ENCODE peak calls at places on chromosomes 5 and 9, in nine cellular contexts. One of them, this sample, is unnamed.

GRCh38 chr9:97788763-97789663 is 64.0 kb upstream of the FOXE1 start:
- DNase-seq in GM23338: no peak
- DNase-seq in OCI-LY7: no peak
- DNase-seq in neural progenitor cell: no peak
- DNase-seq in PC-3: peak; percentile 78
- DNase-seq in hepatocyte: peak; percentile 55
- DNase-seq in HCT116: no peak
- DNase-seq in SK-N-SH: no peak
- DNase-seq in MM.1S: no peak
- DNase-seq in this sample: peak; percentile 70

GRCh38 chr5:102815560-102816324 is 60.6 kb downstream of the PAM start:
- DNase-seq in GM23338: no peak
- DNase-seq in OCI-LY7: no peak
- DNase-seq in neural progenitor cell: no peak
- DNase-seq in PC-3: no peak
- DNase-seq in hepatocyte: no peak
- DNase-seq in HCT116: no peak
- DNase-seq in SK-N-SH: no peak
- DNase-seq in MM.1S: no peak
- DNase-seq in this sample: peak; percentile 29

GRCh38 chr5:92548351-92548750 is 1032.7 kb downstream of the NR2F1-AS1 start:
- DNase-seq in GM23338: no peak
- DNase-seq in OCI-LY7: no peak
- DNase-seq in neural progenitor cell: no peak
- DNase-seq in PC-3: no peak
- DNase-seq in hepatocyte: no peak
- DNase-seq in HCT116: no peak
- DNase-seq in SK-N-SH: no peak
- DNase-seq in MM.1S: no peak
- DNase-seq in this sample: no peak

GRCh38 chr9:116181853-116182610 is 28.4 kb downstream of the PAPPA start:
- DNase-seq in GM23338: peak; percentile 8
- DNase-seq in OCI-LY7: no peak
- DNase-seq in neural progenitor cell: no peak
- DNase-seq in PC-3: no peak
- DNase-seq in hepatocyte: no peak
- DNase-seq in HCT116: no peak
- DNase-seq in SK-N-SH: no peak
- DNase-seq in MM.1S: no peak
- DNase-seq in this sample: peak; percentile 78

GRCh38 chr9:37971691-37972090 is 67.8 kb upstream of the SLC25A51 start:
- DNase-seq in GM23338: no peak
- DNase-seq in OCI-LY7: no peak
- DNase-seq in neural progenitor cell: no peak
- DNase-seq in PC-3: no peak
- DNase-seq in hepatocyte: no peak
- DNase-seq in HCT116: no peak
- DNase-seq in SK-N-SH: no peak
- DNase-seq in MM.1S: no peak
- DNase-seq in this sample: no peak

GRCh38 chr9:121720992-121721350 is 69.5 kb downstream of the DAB2IP start:
- DNase-seq in GM23338: peak; percentile 56
- DNase-seq in OCI-LY7: peak; percentile 43
- DNase-seq in neural progenitor cell: no peak
- DNase-seq in PC-3: peak; percentile 27
- DNase-seq in hepatocyte: no peak
- DNase-seq in HCT116: no peak
- DNase-seq in SK-N-SH: no peak
- DNase-seq in MM.1S: no peak
- DNase-seq in this sample: peak; percentile 47

GRCh38 chr5:39024005-39024404 is 50.2 kb downstream of the RICTOR start:
- DNase-seq in GM23338: peak; percentile 29
- DNase-seq in OCI-LY7: no peak
- DNase-seq in neural progenitor cell: peak; percentile 44
- DNase-seq in PC-3: no peak
- DNase-seq in hepatocyte: no peak
- DNase-seq in HCT116: no peak
- DNase-seq in SK-N-SH: no peak
- DNase-seq in MM.1S: no peak
- DNase-seq in this sample: no peak

GRCh38 chr9:134378901-134379338 is 52.7 kb downstream of the RXRA start:
- DNase-seq in GM23338: no peak
- DNase-seq in OCI-LY7: no peak
- DNase-seq in neural progenitor cell: peak; percentile 32
- DNase-seq in PC-3: peak; percentile 79
- DNase-seq in hepatocyte: peak; percentile 62
- DNase-seq in HCT116: peak; percentile 37
- DNase-seq in SK-N-SH: peak; percentile 58
- DNase-seq in MM.1S: no peak
- DNase-seq in this sample: peak; percentile 71

GRCh38 chr5:57989378-57989777 is 470.5 kb downstream of the PLK2 start:
- DNase-seq in GM23338: no peak
- DNase-seq in OCI-LY7: no peak
- DNase-seq in neural progenitor cell: no peak
- DNase-seq in PC-3: peak; percentile 68
- DNase-seq in hepatocyte: peak; percentile 34
- DNase-seq in HCT116: no peak
- DNase-seq in SK-N-SH: no peak
- DNase-seq in MM.1S: no peak
- DNase-seq in this sample: peak; percentile 41

GRCh38 chr5:115796656-115797055 is 19.8 kb downstream of the CDO1 start:
- DNase-seq in GM23338: no peak
- DNase-seq in OCI-LY7: no peak
- DNase-seq in neural progenitor cell: no peak
- DNase-seq in PC-3: no peak
- DNase-seq in hepatocyte: no peak
- DNase-seq in HCT116: no peak
- DNase-seq in SK-N-SH: no peak
- DNase-seq in MM.1S: no peak
- DNase-seq in this sample: no peak

GRCh38 chr5:128714551-128714950 is 176.5 kb upstream of the FBN2 start:
- DNase-seq in GM23338: no peak
- DNase-seq in OCI-LY7: no peak
- DNase-seq in neural progenitor cell: no peak
- DNase-seq in PC-3: no peak
- DNase-seq in hepatocyte: no peak
- DNase-seq in HCT116: no peak
- DNase-seq in SK-N-SH: no peak
- DNase-seq in MM.1S: no peak
- DNase-seq in this sample: no peak

GRCh38 chr9:109035684-109036423 is 22.6 kb upstream of the CTNNAL1 start:
- DNase-seq in GM23338: no peak
- DNase-seq in OCI-LY7: no peak
- DNase-seq in neural progenitor cell: no peak
- DNase-seq in PC-3: peak; percentile 86
- DNase-seq in hepatocyte: no peak
- DNase-seq in HCT116: peak; percentile 74
- DNase-seq in SK-N-SH: no peak
- DNase-seq in MM.1S: no peak
- DNase-seq in this sample: peak; percentile 82

GRCh38 chr5:168163966-168164365 is 127.5 kb upstream of the WWC1 start:
- DNase-seq in GM23338: no peak
- DNase-seq in OCI-LY7: no peak
- DNase-seq in neural progenitor cell: no peak
- DNase-seq in PC-3: no peak
- DNase-seq in hepatocyte: no peak
- DNase-seq in HCT116: no peak
- DNase-seq in SK-N-SH: no peak
- DNase-seq in MM.1S: no peak
- DNase-seq in this sample: no peak

GRCh38 chr5:41707853-41708603 is 162.2 kb downstream of the OXCT1 start:
- DNase-seq in GM23338: peak; percentile 78
- DNase-seq in OCI-LY7: peak; percentile 7
- DNase-seq in neural progenitor cell: peak; percentile 71
- DNase-seq in PC-3: peak; percentile 80
- DNase-seq in hepatocyte: no peak
- DNase-seq in HCT116: peak; percentile 21
- DNase-seq in SK-N-SH: peak; percentile 15
- DNase-seq in MM.1S: peak; percentile 48
- DNase-seq in this sample: peak; percentile 70

GRCh38 chr9:75002422-75003023 is 25.6 kb downstream of the CARNMT1 start:
- DNase-seq in GM23338: no peak
- DNase-seq in OCI-LY7: no peak
- DNase-seq in neural progenitor cell: no peak
- DNase-seq in PC-3: no peak
- DNase-seq in hepatocyte: no peak
- DNase-seq in HCT116: no peak
- DNase-seq in SK-N-SH: no peak
- DNase-seq in MM.1S: no peak
- DNase-seq in this sample: no peak

GRCh38 chr9:92564479-92564878 is 28.7 kb upstream of the ECM2 start:
- DNase-seq in GM23338: no peak
- DNase-seq in OCI-LY7: no peak
- DNase-seq in neural progenitor cell: no peak
- DNase-seq in PC-3: peak; percentile 48
- DNase-seq in hepatocyte: no peak
- DNase-seq in HCT116: no peak
- DNase-seq in SK-N-SH: no peak
- DNase-seq in MM.1S: no peak
- DNase-seq in this sample: peak; percentile 46

GRCh38 chr9:127241354-127241753 is 23.2 kb upstream of the GARNL3 start:
- DNase-seq in GM23338: peak; percentile 41
- DNase-seq in OCI-LY7: no peak
- DNase-seq in neural progenitor cell: no peak
- DNase-seq in PC-3: no peak
- DNase-seq in hepatocyte: no peak
- DNase-seq in HCT116: no peak
- DNase-seq in SK-N-SH: no peak
- DNase-seq in MM.1S: no peak
- DNase-seq in this sample: no peak

GRCh38 chr5:180555168-180555921 is 36.0 kb downstream of the SCGB3A1 start:
- DNase-seq in GM23338: no peak
- DNase-seq in OCI-LY7: no peak
- DNase-seq in neural progenitor cell: no peak
- DNase-seq in PC-3: no peak
- DNase-seq in hepatocyte: no peak
- DNase-seq in HCT116: no peak
- DNase-seq in SK-N-SH: no peak
- DNase-seq in MM.1S: no peak
- DNase-seq in this sample: no peak

GRCh38 chr9:96152550-96152949 is 149.4 kb downstream of the HSD17B3 start:
- DNase-seq in GM23338: no peak
- DNase-seq in OCI-LY7: no peak
- DNase-seq in neural progenitor cell: no peak
- DNase-seq in PC-3: no peak
- DNase-seq in hepatocyte: no peak
- DNase-seq in HCT116: no peak
- DNase-seq in SK-N-SH: no peak
- DNase-seq in MM.1S: no peak
- DNase-seq in this sample: no peak
- H3K4me2 ChIP-seq in GM23338: no peak overlapping the region
- H3K4me2 ChIP-seq in OCI-LY7: no peak overlapping the region
- H3K4me2 ChIP-seq in neural progenitor cell: no peak overlapping the region
- H3K4me2 ChIP-seq in PC-3: no peak overlapping the region
- H3K4me2 ChIP-seq in hepatocyte: no peak overlapping the region
- H3K4me2 ChIP-seq in HCT116: no peak overlapping the region
- H3K4me2 ChIP-seq in SK-N-SH: no peak overlapping the region
- H3K4me2 ChIP-seq in MM.1S: no peak overlapping the region
- H3K4me2 ChIP-seq in this sample: no peak overlapping the region

DNA sequence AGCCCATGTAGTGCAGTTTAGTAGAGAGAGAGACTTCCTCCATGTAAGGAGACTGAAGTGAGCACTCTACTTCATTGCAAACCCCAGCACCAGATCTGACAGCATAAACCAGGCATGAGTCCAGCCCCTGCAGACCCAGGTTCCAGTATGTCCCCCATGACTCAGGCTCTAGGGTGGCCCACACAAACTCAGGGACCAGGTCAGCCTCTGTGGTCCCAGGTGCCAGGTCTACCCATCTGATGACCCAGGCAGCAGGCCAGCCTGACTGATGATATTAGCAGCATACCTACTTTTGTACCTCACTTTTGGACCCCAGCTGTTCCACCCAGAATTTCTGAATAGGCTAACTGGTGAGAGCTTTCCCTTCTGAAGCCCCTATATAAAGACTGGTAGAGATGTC is 647.8 kb downstream of the ANXA1 start:
- DNase-seq in GM23338: no peak
- DNase-seq in OCI-LY7: no peak
- DNase-seq in neural progenitor cell: no peak
- DNase-seq in PC-3: no peak
- DNase-seq in hepatocyte: no peak
- DNase-seq in HCT116: no peak
- DNase-seq in SK-N-SH: no peak
- DNase-seq in MM.1S: no peak
- DNase-seq in this sample: no peak
- H2AFZ ChIP-seq in GM23338: no peak overlapping the region
- H2AFZ ChIP-seq in OCI-LY7: no peak overlapping the region
- H2AFZ ChIP-seq in neural progenitor cell: no peak overlapping the region
- H2AFZ ChIP-seq in PC-3: no peak overlapping the region
- H2AFZ ChIP-seq in hepatocyte: no peak overlapping the region
- H2AFZ ChIP-seq in HCT116: no peak overlapping the region
- H2AFZ ChIP-seq in SK-N-SH: no peak overlapping the region
- H2AFZ ChIP-seq in MM.1S: no peak overlapping the region
- H2AFZ ChIP-seq in this sample: no peak overlapping the region

GRCh38 chr5:158975363-158975762 is 124.4 kb downstream of the EBF1 start:
- DNase-seq in GM23338: no peak
- DNase-seq in OCI-LY7: no peak
- DNase-seq in neural progenitor cell: no peak
- DNase-seq in PC-3: no peak
- DNase-seq in hepatocyte: no peak
- DNase-seq in HCT116: no peak
- DNase-seq in SK-N-SH: no peak
- DNase-seq in MM.1S: no peak
- DNase-seq in this sample: no peak

GRCh38 chr5:158978061-158978745 is 121.5 kb downstream of the EBF1 start:
- DNase-seq in GM23338: no peak
- DNase-seq in OCI-LY7: no peak
- DNase-seq in neural progenitor cell: no peak
- DNase-seq in PC-3: peak; percentile 13
- DNase-seq in hepatocyte: no peak
- DNase-seq in HCT116: no peak
- DNase-seq in SK-N-SH: no peak
- DNase-seq in MM.1S: no peak
- DNase-seq in this sample: peak; percentile 70

GRCh38 chr5:158979290-158979689 is 120.4 kb downstream of the EBF1 start:
- DNase-seq in GM23338: no peak
- DNase-seq in OCI-LY7: no peak
- DNase-seq in neural progenitor cell: no peak
- DNase-seq in PC-3: no peak
- DNase-seq in hepatocyte: no peak
- DNase-seq in HCT116: no peak
- DNase-seq in SK-N-SH: no peak
- DNase-seq in MM.1S: no peak
- DNase-seq in this sample: no peak

GRCh38 chr5:158977642-158978041 is 122.1 kb downstream of the EBF1 start:
- DNase-seq in GM23338: no peak
- DNase-seq in OCI-LY7: no peak
- DNase-seq in neural progenitor cell: no peak
- DNase-seq in PC-3: no peak
- DNase-seq in hepatocyte: no peak
- DNase-seq in HCT116: no peak
- DNase-seq in SK-N-SH: no peak
- DNase-seq in MM.1S: no peak
- DNase-seq in this sample: no peak

GRCh38 chr5:158976035-158976434 is 123.7 kb downstream of the EBF1 start:
- DNase-seq in GM23338: no peak
- DNase-seq in OCI-LY7: no peak
- DNase-seq in neural progenitor cell: peak; percentile 21
- DNase-seq in PC-3: peak; percentile 82
- DNase-seq in hepatocyte: no peak
- DNase-seq in HCT116: no peak
- DNase-seq in SK-N-SH: no peak
- DNase-seq in MM.1S: no peak
- DNase-seq in this sample: peak; percentile 86
- TF ChIP-seq EZH2phosphoT487 in GM23338: no peak
- TF ChIP-seq EZH2phosphoT487 in OCI-LY7: no peak
- TF ChIP-seq EZH2phosphoT487 in neural progenitor cell: no peak
- TF ChIP-seq EZH2phosphoT487 in PC-3: no peak
- TF ChIP-seq EZH2phosphoT487 in hepatocyte: no peak
- TF ChIP-seq EZH2phosphoT487 in HCT116: no peak
- TF ChIP-seq EZH2phosphoT487 in SK-N-SH: no peak
- TF ChIP-seq EZH2phosphoT487 in MM.1S: no peak
- TF ChIP-seq EZH2phosphoT487 in this sample: no peak

GRCh38 chr9:114682846-114683245 is 854 bp upstream of the TEX48 start:
- DNase-seq in GM23338: no peak
- DNase-seq in OCI-LY7: no peak
- DNase-seq in neural progenitor cell: no peak
- DNase-seq in PC-3: no peak
- DNase-seq in hepatocyte: no peak
- DNase-seq in HCT116: no peak
- DNase-seq in SK-N-SH: no peak
- DNase-seq in MM.1S: no peak
- DNase-seq in this sample: no peak
- H3K4me2 ChIP-seq in GM23338: no peak overlapping the region
- H3K4me2 ChIP-seq in OCI-LY7: no peak overlapping the region
- H3K4me2 ChIP-seq in neural progenitor cell: no peak overlapping the region
- H3K4me2 ChIP-seq in PC-3: no peak overlapping the region
- H3K4me2 ChIP-seq in hepatocyte: no peak overlapping the region
- H3K4me2 ChIP-seq in HCT116: no peak overlapping the region
- H3K4me2 ChIP-seq in SK-N-SH: no peak overlapping the region
- H3K4me2 ChIP-seq in MM.1S: no peak overlapping the region
- H3K4me2 ChIP-seq in this sample: no peak overlapping the region